ENCODE peak calls at places on chromosomes 4 and X, in eight cellular contexts. One of them, this sample, is unnamed.

GRCh38 chr4:155667538-155668511 is 1.2 kb downstream of the GUCY1A1 start:
- DNase-seq in hepatocyte: peak; percentile 60
- DNase-seq in GM23248: peak; percentile 45
- DNase-seq in fibroblast of lung: peak; percentile 42
- DNase-seq in coronary artery: peak; percentile 77
- DNase-seq in bronchial epithelial cell: no peak
- DNase-seq in NCI-H2029: no peak
- DNase-seq in Calu3: peak; percentile 45
- DNase-seq in this sample: no peak

GRCh38 chrX:12080265-12080664 is 58.0 kb upstream of the FRMPD4 start:
- DNase-seq in hepatocyte: peak; percentile 40
- DNase-seq in GM23248: peak; percentile 25
- DNase-seq in fibroblast of lung: peak; percentile 52
- DNase-seq in coronary artery: no peak
- DNase-seq in bronchial epithelial cell: peak; percentile 43
- DNase-seq in NCI-H2029: no peak
- DNase-seq in Calu3: peak; percentile 27
- DNase-seq in this sample: no peak

GRCh38 chrX:41293269-41293668 is 40.7 kb upstream of the DDX3X start:
- DNase-seq in hepatocyte: no peak
- DNase-seq in GM23248: no peak
- DNase-seq in fibroblast of lung: no peak
- DNase-seq in coronary artery: no peak
- DNase-seq in bronchial epithelial cell: no peak
- DNase-seq in NCI-H2029: peak; percentile 1
- DNase-seq in Calu3: no peak
- DNase-seq in this sample: no peak

GRCh38 chr4:25129926-25130325 is 30.3 kb downstream of the SEPSECS start:
- DNase-seq in hepatocyte: no peak
- DNase-seq in GM23248: no peak
- DNase-seq in fibroblast of lung: no peak
- DNase-seq in coronary artery: no peak
- DNase-seq in bronchial epithelial cell: no peak
- DNase-seq in NCI-H2029: no peak
- DNase-seq in Calu3: no peak
- DNase-seq in this sample: no peak

GRCh38 chrX:33434256-33435092 is 223.1 kb upstream of the DMD start:
- DNase-seq in hepatocyte: peak; percentile 84
- DNase-seq in GM23248: peak; percentile 39
- DNase-seq in fibroblast of lung: peak; percentile 60
- DNase-seq in coronary artery: no peak
- DNase-seq in bronchial epithelial cell: peak; percentile 40
- DNase-seq in NCI-H2029: peak; percentile 11
- DNase-seq in Calu3: peak; percentile 69
- DNase-seq in this sample: no peak

GRCh38 chrX:19911784-19912183 is 24.4 kb upstream of the SH3KBP1 start:
- DNase-seq in hepatocyte: no peak
- DNase-seq in GM23248: no peak
- DNase-seq in fibroblast of lung: no peak
- DNase-seq in coronary artery: no peak
- DNase-seq in bronchial epithelial cell: no peak
- DNase-seq in NCI-H2029: no peak
- DNase-seq in Calu3: no peak
- DNase-seq in this sample: no peak

GRCh38 chr4:141465151-141465550 is 171.2 kb upstream of the IL15 start:
- DNase-seq in hepatocyte: no peak
- DNase-seq in GM23248: no peak
- DNase-seq in fibroblast of lung: no peak
- DNase-seq in coronary artery: no peak
- DNase-seq in bronchial epithelial cell: no peak
- DNase-seq in NCI-H2029: no peak
- DNase-seq in Calu3: no peak
- DNase-seq in this sample: no peak

GRCh38 chr4:78650106-78651021 is 98.8 kb downstream of the ANXA3 start:
- DNase-seq in hepatocyte: peak; percentile 52
- DNase-seq in GM23248: peak; percentile 89
- DNase-seq in fibroblast of lung: peak; percentile 91
- DNase-seq in coronary artery: no peak
- DNase-seq in bronchial epithelial cell: peak; percentile 95
- DNase-seq in NCI-H2029: no peak
- DNase-seq in Calu3: no peak
- DNase-seq in this sample: no peak

GRCh38 chrX:39900788-39901170 is 197.0 kb downstream of the BCOR start:
- DNase-seq in hepatocyte: no peak
- DNase-seq in GM23248: peak; percentile 30
- DNase-seq in fibroblast of lung: no peak
- DNase-seq in coronary artery: no peak
- DNase-seq in bronchial epithelial cell: no peak
- DNase-seq in NCI-H2029: no peak
- DNase-seq in Calu3: no peak
- DNase-seq in this sample: no peak

GRCh38 chrX:57607295-57608187 is 15.7 kb downstream of the ZXDB start:
- DNase-seq in hepatocyte: peak; percentile 13
- DNase-seq in GM23248: no peak
- DNase-seq in fibroblast of lung: no peak
- DNase-seq in coronary artery: no peak
- DNase-seq in bronchial epithelial cell: no peak
- DNase-seq in NCI-H2029: no peak
- DNase-seq in Calu3: no peak
- DNase-seq in this sample: no peak

GRCh38 chrX:8960809-8961413 is 73.0 kb downstream of the FAM9B start:
- DNase-seq in hepatocyte: no peak
- DNase-seq in GM23248: peak; percentile 10
- DNase-seq in fibroblast of lung: peak; percentile 22
- DNase-seq in coronary artery: no peak
- DNase-seq in bronchial epithelial cell: no peak
- DNase-seq in NCI-H2029: no peak
- DNase-seq in Calu3: no peak
- DNase-seq in this sample: no peak

GRCh38 chrX:76802698-76803097 is 375.2 kb downstream of the MAGEE1 start:
- DNase-seq in hepatocyte: no peak
- DNase-seq in GM23248: peak; percentile 32
- DNase-seq in fibroblast of lung: no peak
- DNase-seq in coronary artery: no peak
- DNase-seq in bronchial epithelial cell: peak; percentile 61
- DNase-seq in NCI-H2029: no peak
- DNase-seq in Calu3: no peak
- DNase-seq in this sample: no peak

GRCh38 chrX:71532078-71532752 is 689 bp upstream of the OGT start:
- DNase-seq in hepatocyte: peak; percentile 21
- DNase-seq in GM23248: peak; percentile 75
- DNase-seq in fibroblast of lung: peak; percentile 38
- DNase-seq in coronary artery: no peak
- DNase-seq in bronchial epithelial cell: peak; percentile 65
- DNase-seq in NCI-H2029: no peak
- DNase-seq in Calu3: peak; percentile 16
- DNase-seq in this sample: no peak

GRCh38 chr4:177005801-177006230 is 213.1 kb upstream of the VEGFC start:
- DNase-seq in hepatocyte: no peak
- DNase-seq in GM23248: peak; percentile 82
- DNase-seq in fibroblast of lung: peak; percentile 58
- DNase-seq in coronary artery: no peak
- DNase-seq in bronchial epithelial cell: peak; percentile 95
- DNase-seq in NCI-H2029: no peak
- DNase-seq in Calu3: peak; percentile 4
- DNase-seq in this sample: no peak

GRCh38 chr4:154822775-154823174 is 41.7 kb downstream of the RBM46 start:
- DNase-seq in hepatocyte: no peak
- DNase-seq in GM23248: peak; percentile 91
- DNase-seq in fibroblast of lung: peak; percentile 79
- DNase-seq in coronary artery: no peak
- DNase-seq in bronchial epithelial cell: peak; percentile 93
- DNase-seq in NCI-H2029: no peak
- DNase-seq in Calu3: no peak
- DNase-seq in this sample: no peak

GRCh38 chr4:3321295-3321889 is 28.6 kb downstream of the RGS12 start:
- DNase-seq in hepatocyte: no peak
- DNase-seq in GM23248: peak; percentile 57
- DNase-seq in fibroblast of lung: peak; percentile 59
- DNase-seq in coronary artery: peak; percentile 71
- DNase-seq in bronchial epithelial cell: no peak
- DNase-seq in NCI-H2029: no peak
- DNase-seq in Calu3: no peak
- DNase-seq in this sample: no peak

GRCh38 chr4:1285790-1286553 is 3.7 kb upstream of the MAEA start:
- DNase-seq in hepatocyte: peak; percentile 77
- DNase-seq in GM23248: peak; percentile 57
- DNase-seq in fibroblast of lung: no peak
- DNase-seq in coronary artery: no peak
- DNase-seq in bronchial epithelial cell: no peak
- DNase-seq in NCI-H2029: no peak
- DNase-seq in Calu3: no peak
- DNase-seq in this sample: no peak

GRCh38 chr4:108483077-108483476 is 137.3 kb upstream of the RPL34 start:
- DNase-seq in hepatocyte: no peak
- DNase-seq in GM23248: no peak
- DNase-seq in fibroblast of lung: no peak
- DNase-seq in coronary artery: no peak
- DNase-seq in bronchial epithelial cell: no peak
- DNase-seq in NCI-H2029: no peak
- DNase-seq in Calu3: no peak
- DNase-seq in this sample: no peak